ENCODE peak calls at places on chromosomes 12 and 14, in seven cellular contexts. P is neural crest cell; N is activated gamma-delta T cell treated with anti-CD3 and anti-CD28 coated beads, Interleukin-2, amount 50 U/mL, for 16 hours; Q is neural progenitor cell; W is SK-MEL-5; A is T-helper 9 cell; T is glomerular endothelial cell. Z is an unnamed sample.

GRCh38 chr12:109571773-109572505 is 1.4 kb downstream of the MMAB start:
- DNase-seq in N (no peak), A (no peak), Q (no peak), T (no peak), P (no peak), W (no peak), Z (no peak)

GRCh38 chr12:8088574-8088973 is 6.5 kb downstream of the NECAP1 start:
- DNase-seq in P (no peak), A (peak), W (no peak), T (no peak), N (peak), Q (no peak), Z (no peak)

GRCh38 chr12:40688085-40688725 is 4.0 kb upstream of the CNTN1 start:
- DNase-seq in A (no peak), T (no peak), Q (no peak), P (no peak), W (no peak), N (no peak), Z (no peak)

GRCh38 chr12:67025543-67026114 is 243.5 kb upstream of the CAND1 start:
- DNase-seq in A (peak), T (no peak), N (peak), Q (peak), P (peak), W (peak), Z (peak)

GRCh38 chr12:22060261-22060660 is 14.2 kb downstream of the CMAS start:
- DNase-seq in W (no peak), N (no peak), Q (no peak), A (no peak), P (no peak), T (no peak), Z (no peak)

GRCh38 chr14:22383515-22384166 is 205.4 kb downstream of the DAD1 start:
- DNase-seq in N (peak), W (no peak), A (no peak), T (no peak), P (no peak), Q (no peak), Z (no peak)

GRCh38 chr14:97120204-97121120 is 323.3 kb downstream of the VRK1 start:
- DNase-seq in A (peak), T (no peak), Q (no peak), N (peak), P (no peak), W (no peak), Z (no peak)

GRCh38 chr12:59164226-59164625 is 243.9 kb upstream of the LRIG3 start:
- DNase-seq in P (no peak), T (no peak), W (no peak), Q (no peak), A (no peak), N (no peak), Z (no peak)

GRCh38 chr12:52913424-52913821 is 8.5 kb upstream of the KRT8 start:
- DNase-seq in W (no peak), N (no peak), P (no peak), A (no peak), Q (no peak), T (no peak), Z (no peak)

GRCh38 chr14:77520626-77521025 is 22.0 kb upstream of the ISM2 start:
- DNase-seq in T (no peak), N (no peak), Q (no peak), P (no peak), A (no peak), W (no peak), Z (no peak)

GRCh38 chr12:117587646-117588287 is 226.3 kb upstream of the NOS1 start:
- DNase-seq in P (peak), W (peak), A (peak), N (peak), Q (peak), T (peak), Z (peak)

GRCh38 chr14:55731881-55732498 is 152.0 kb downstream of the KTN1 start:
- DNase-seq in N (peak), A (peak), T (peak), W (peak), P (peak), Q (peak), Z (peak)

GRCh38 chr14:27205036-27205435 is 607.2 kb upstream of the NOVA1 start:
- DNase-seq in A (no peak), N (no peak), P (no peak), T (no peak), W (no peak), Q (no peak), Z (no peak)

Z was measured in COLO829.